ENCODE peak calls at places on chromosomes 11 and 22, in six cellular contexts. E is CD8-positive, alpha-beta T cell; L is fibroblast of lung; Y is spleen; X is ovary; J is effector memory CD4-positive, alpha-beta T cell. T is an unnamed sample.

GRCh38 chr11:64344721-64345120 is 4.7 kb downstream of the CCDC88B start:
- DNase-seq in X (no peak), E (no peak), J (no peak), Y (no peak), L (no peak), T (no peak)

GRCh38 chr11:32434387-32435151 is 770 bp downstream of the WT1 start:
- DNase-seq in J (no peak), E (no peak), L (no peak), X (peak), Y (peak), T (no peak)

GRCh38 chr11:68009391-68010000 is 631 bp upstream of the ALDH3B1 start:
- DNase-seq in Y (no peak), J (no peak), X (no peak), L (peak), E (no peak), T (no peak)

GRCh38 chr11:133163463-133164419 is 368.6 kb downstream of the OPCML start:
- DNase-seq in Y (no peak), L (peak), X (no peak), J (no peak), E (no peak), T (no peak)

GRCh38 chr22:44393066-44393465 is 80.3 kb upstream of the SHISAL1 start:
- DNase-seq in J (no peak), E (no peak), X (no peak), L (no peak), Y (peak), T (peak)

GRCh38 chr11:15672822-15673221 is 558.1 kb downstream of the INSC start:
- DNase-seq in X (no peak), Y (no peak), L (no peak), E (no peak), J (no peak), T (no peak)

GRCh38 chr11:12765428-12765827 is 91.2 kb downstream of the TEAD1 start:
- DNase-seq in X (peak), E (no peak), Y (no peak), L (no peak), J (no peak), T (peak)

GRCh38 chr11:131668867-131669780 is 298.7 kb downstream of the NTM start:
- DNase-seq in X (no peak), J (no peak), E (no peak), L (no peak), Y (no peak), T (no peak)

GRCh38 chr11:111777094-111778046 is 11.2 kb upstream of the PPP2R1B start:
- DNase-seq in X (no peak), L (peak), E (no peak), J (no peak), Y (no peak), T (no peak)

GRCh38 chr22:38872831-38873248 is 824 bp upstream of the CBX6 start:
- DNase-seq in L (peak), J (no peak), E (no peak), X (peak), Y (peak), T (peak)

GRCh38 chr11:13939952-13940610 is 22.4 kb upstream of the SPON1 start:
- DNase-seq in E (no peak), J (no peak), X (no peak), L (no peak), Y (no peak), T (no peak)

GRCh38 chr11:58905716-58906547 is 33.4 kb upstream of the GLYATL1 start:
- DNase-seq in Y (no peak), E (no peak), X (no peak), J (no peak), L (peak), T (peak)

GRCh38 chr22:38754247-38755154 is 1.3 kb downstream of the SUN2 start:
- DNase-seq in J (no peak), E (no peak), L (peak), Y (no peak), X (peak), T (peak)

GRCh38 chr11:91776660-91777059 is 448.0 kb upstream of the FAT3 start:
- DNase-seq in Y (no peak), E (no peak), X (no peak), J (no peak), L (no peak), T (peak)

GRCh38 chr22:50311606-50312351 is 4.3 kb upstream of the PLXNB2 start:
- DNase-seq in J (no peak), L (no peak), X (no peak), E (no peak), Y (no peak), T (no peak)

GRCh38 chr11:1033016-1033798 is 3.3 kb downstream of the MUC6 start:
- DNase-seq in X (no peak), L (no peak), J (no peak), Y (no peak), E (no peak), T (no peak)

GRCh38 chr11:88352139-88352538 is 14.6 kb upstream of the CTSC start:
- DNase-seq in X (no peak), Y (no peak), J (no peak), E (no peak), L (peak), T (no peak)

GRCh38 chr11:119107538-119108150 is 500 bp downstream of the C2CD2L start:
- DNase-seq in L (no peak), E (no peak), J (no peak), Y (no peak), X (no peak), T (no peak)

GRCh38 chr11:334264-335033 is 13.8 kb upstream of the IFITM3 start:
- DNase-seq in E (no peak), L (peak), X (peak), Y (peak), J (no peak), T (no peak)

GRCh38 chr11:73729594-73730206 is 31.2 kb downstream of the RAB6A start:
- DNase-seq in Y (no peak), J (no peak), L (no peak), X (no peak), E (no peak), T (no peak)

GRCh38 chr22:41021655-41022454 is 70.5 kb upstream of the EP300 start:
- DNase-seq in Y (peak), J (peak), L (peak), E (no peak), X (peak), T (peak)

GRCh38 chr22:20268350-20269012 is 363 bp upstream of the RTN4R start:
- DNase-seq in E (peak), Y (peak), L (peak), X (no peak), J (peak), T (peak)

GRCh38 chr11:128174465-128175101 is 412.8 kb downstream of the ETS1 start:
- DNase-seq in E (no peak), Y (no peak), J (no peak), L (peak), X (no peak), T (no peak)

GRCh38 chr11:116771935-116772334 is 852 bp downstream of the BUD13 start:
- DNase-seq in E (no peak), L (peak), X (no peak), J (no peak), Y (no peak), T (no peak)

GRCh38 chr11:60927600-60927999 is 3.3 kb downstream of the TMEM132A start:
- DNase-seq in E (no peak), J (no peak), X (no peak), Y (peak), L (no peak), T (no peak)

GRCh38 chr11:12008790-12009616 is 577 bp upstream of the DKK3 start:
- DNase-seq in L (peak), Y (no peak), J (no peak), E (no peak), X (peak), T (peak)

GRCh38 chr22:39431216-39431801 is 25.5 kb upstream of the MGAT3 start:
- DNase-seq in X (no peak), E (no peak), Y (peak), L (no peak), J (no peak), T (no peak)

GRCh38 chr11:596374-596773 is 19.4 kb downstream of the IRF7 start:
- DNase-seq in J (no peak), L (no peak), Y (no peak), X (no peak), E (no peak), T (no peak)

GRCh38 chr11:71447791-71448256 is 369 bp downstream of the DHCR7 start:
- DNase-seq in L (peak), X (no peak), E (no peak), Y (peak), J (no peak), T (no peak)

GRCh38 chr11:102177974-102178631 is 67.9 kb downstream of the YAP1 start:
- DNase-seq in J (no peak), Y (no peak), L (peak), E (no peak), X (no peak), T (no peak)

GRCh38 chr22:37148031-37148651 is 1.6 kb downstream of the IL2RB start:
- DNase-seq in Y (peak), E (no peak), L (no peak), X (no peak), J (no peak), T (no peak)

GRCh38 chr11:29305456-29306232 is 711.2 kb downstream of the KCNA4 start:
- DNase-seq in Y (no peak), X (no peak), J (no peak), L (no peak), E (no peak), T (no peak)

GRCh38 chr11:65571940-65572339 is 398 bp upstream of the FAM89B start:
- DNase-seq in X (no peak), J (no peak), Y (no peak), L (no peak), E (no peak), T (no peak)

GRCh38 chr11:5349550-5349949 is 1.8 kb upstream of the OR51B6 start:
- DNase-seq in X (no peak), Y (no peak), L (no peak), J (no peak), E (no peak), T (no peak)

GRCh38 chr11:65646921-65647701 is 9.2 kb downstream of the SIPA1 start:
- DNase-seq in E (no peak), Y (peak), J (no peak), X (peak), L (peak), T (no peak)

GRCh38 chr11:111745719-111746504 is 20.3 kb downstream of the PPP2R1B start:
- DNase-seq in J (no peak), X (no peak), L (peak), Y (no peak), E (no peak), T (no peak)

GRCh38 chr11:31768744-31769143 is 42.4 kb downstream of the PAX6 start:
- DNase-seq in E (no peak), Y (no peak), X (no peak), L (no peak), J (no peak), T (no peak)

GRCh38 chr11:112769170-112769569 is 192.1 kb upstream of the NCAM1 start:
- DNase-seq in Y (no peak), J (no peak), E (no peak), L (no peak), X (no peak), T (no peak)

GRCh38 chr22:24977370-24978230 is 25.1 kb downstream of the KIAA1671 start:
- DNase-seq in J (no peak), E (no peak), L (no peak), Y (no peak), X (peak), T (peak)
- H3K27ac ChIP-seq in J (no peak), E (no peak), L (no peak), Y (peak), X (peak), T (peak)

GRCh38 chr11:17734418-17734911 is at the start of gene KCNC1:
- DNase-seq in L (peak), X (peak), Y (peak), J (no peak), E (no peak), T (no peak)

GRCh38 chr11:17733261-17733660 is 1.3 kb upstream of the KCNC1 start:
- DNase-seq in J (no peak), X (no peak), L (no peak), E (no peak), Y (no peak), T (no peak)

GRCh38 chr11:17736921-17737817 is 2.6 kb downstream of the KCNC1 start:
- DNase-seq in J (no peak), L (no peak), E (no peak), Y (peak), X (no peak), T (no peak)

GRCh38 chr11:17735823-17736772 is 1.5 kb downstream of the KCNC1 start:
- DNase-seq in X (no peak), L (no peak), Y (peak), J (no peak), E (no peak), T (no peak)

GRCh38 chr11:17734986-17735822 is 623 bp downstream of the KCNC1 start:
- DNase-seq in E (no peak), L (peak), J (no peak), Y (peak), X (peak), T (peak)
- H3K4me3 ChIP-seq in E (no peak), L (no peak), J (no peak), Y (peak), X (peak), T (peak)

GRCh38 chr22:17234144-17234623 is 14.9 kb upstream of the ADA2 start:
- DNase-seq in X (no peak), E (no peak), L (peak), Y (peak), J (no peak), T (no peak)

GRCh38 chr22:17235861-17236260 is 16.6 kb upstream of the ADA2 start:
- DNase-seq in X (no peak), Y (peak), J (no peak), L (no peak), E (no peak), T (no peak)

GRCh38 chr22:17233348-17234043 is 14.3 kb upstream of the ADA2 start:
- DNase-seq in Y (peak), J (no peak), L (no peak), X (no peak), E (no peak), T (no peak)

GRCh38 chr22:17237031-17237668 is 17.9 kb upstream of the ADA2 start:
- DNase-seq in L (no peak), X (no peak), Y (no peak), J (no peak), E (no peak), T (no peak)

GRCh38 chr22:17235149-17235655 is 16.0 kb upstream of the ADA2 start:
- DNase-seq in L (no peak), J (no peak), X (no peak), Y (peak), E (no peak), T (no peak)
- H3K27ac ChIP-seq in L (no peak), J (no peak), X (no peak), Y (no peak), E (no peak), T (no peak)

DNA sequence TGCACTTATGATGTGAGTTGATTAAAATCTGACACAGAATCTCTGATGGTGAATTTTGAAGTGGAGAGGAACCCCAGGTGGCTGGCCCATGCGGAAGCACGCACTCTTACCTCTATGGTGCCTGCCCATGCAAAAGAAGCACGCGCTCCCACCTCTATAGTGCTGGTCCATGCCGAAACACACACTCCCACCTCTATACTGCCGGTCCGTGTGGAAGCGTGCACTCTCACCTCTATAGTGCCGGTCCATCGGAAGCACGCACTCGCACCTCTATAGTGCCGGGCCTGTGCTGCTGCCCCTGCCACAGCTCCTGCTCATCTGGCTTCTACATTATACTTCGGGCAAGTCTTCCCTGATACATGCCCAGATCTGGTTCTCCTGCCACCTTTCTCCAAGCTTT is 36.8 kb upstream of the SLC25A1 start:
- DNase-seq in X (no peak), L (no peak), Y (no peak), J (no peak), E (no peak), T (no peak)
- H3K4me3 ChIP-seq in X (no peak), L (no peak), Y (no peak), J (no peak), E (no peak), T (no peak)

GRCh38 chr22:26324150-26324549 is 104.9 kb upstream of the ASPHD2 start:
- DNase-seq in Y (no peak), X (no peak), L (no peak), J (no peak), E (no peak), T (no peak)
- H3K27ac ChIP-seq in Y (no peak), X (no peak), L (no peak), J (no peak), E (no peak), T (no peak)

GRCh38 chr11:8267831-8268529 is 4.3 kb upstream of the LMO1 start:
- DNase-seq in J (no peak), E (no peak), Y (peak), X (no peak), L (peak), T (no peak)
- H3K4me3 ChIP-seq in J (peak), E (peak), Y (peak), X (peak), L (no peak), T (peak)

GRCh38 chr22:46652081-46652929 is 32.1 kb downstream of the GRAMD4 start:
- DNase-seq in J (no peak), L (peak), Y (no peak), E (no peak), X (no peak), T (peak)

GRCh38 chr22:46651316-46651715 is 31.1 kb downstream of the GRAMD4 start:
- DNase-seq in E (no peak), Y (no peak), L (no peak), J (no peak), X (no peak), T (no peak)

GRCh38 chr22:46649176-46650077 is 29.2 kb downstream of the GRAMD4 start:
- DNase-seq in Y (no peak), L (no peak), X (no peak), E (no peak), J (no peak), T (peak)

GRCh38 chr22:46652930-46653331 is 32.7 kb downstream of the GRAMD4 start:
- DNase-seq in L (peak), X (no peak), E (no peak), J (no peak), Y (no peak), T (peak)

DNA sequence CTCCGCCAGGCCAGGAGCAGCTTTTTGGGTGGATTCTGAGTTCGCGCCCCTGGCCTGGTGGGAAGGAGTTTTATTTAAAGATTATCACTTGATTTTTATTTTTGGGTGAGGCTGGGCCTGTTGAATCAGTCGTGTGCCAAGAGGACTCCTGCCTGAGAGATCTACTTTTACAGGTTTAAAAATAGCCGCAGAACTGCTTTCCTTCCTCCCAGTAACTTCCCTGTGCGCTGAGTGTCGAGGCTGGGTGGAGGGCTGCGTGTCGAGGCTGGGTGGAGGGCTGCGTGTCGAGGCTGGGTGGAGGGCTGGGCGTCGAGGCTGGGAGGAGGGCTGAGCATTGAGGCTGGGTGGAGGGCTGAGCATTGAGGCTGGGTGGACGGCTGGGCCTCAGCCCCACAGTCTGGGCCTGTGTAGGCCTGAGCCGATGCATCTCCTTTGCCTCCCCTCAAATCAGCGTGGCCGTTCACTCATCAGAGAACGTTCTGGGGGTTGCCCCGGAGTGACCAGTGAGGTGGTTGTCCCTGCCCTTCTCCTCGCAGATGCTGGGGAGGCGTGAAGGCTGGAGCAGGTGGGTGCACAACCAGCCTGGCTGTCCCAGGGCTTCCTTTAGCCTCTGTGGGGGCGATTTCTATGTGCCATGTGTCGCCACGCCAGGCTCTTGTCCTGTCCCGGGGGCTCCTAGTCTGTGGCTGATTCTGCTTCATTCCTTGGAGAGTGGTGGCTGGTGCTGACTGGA is 30.1 kb downstream of the GRAMD4 start:
- DNase-seq in X (no peak), E (no peak), Y (no peak), J (no peak), L (no peak), T (no peak)
- H3K27ac ChIP-seq in X (peak), E (no peak), Y (no peak), J (no peak), L (peak), T (peak)

GRCh38 chr22:29071261-29072045 is 1.4 kb upstream of the KREMEN1 start:
- DNase-seq in Y (peak), J (no peak), L (peak), X (peak), E (no peak), T (no peak)

GRCh38 chr22:29072193-29072978 is 449 bp upstream of the KREMEN1 start:
- DNase-seq in E (peak), Y (peak), J (peak), L (peak), X (peak), T (peak)

GRCh38 chr22:29072979-29073617 is at the start of gene KREMEN1:
- DNase-seq in J (no peak), E (no peak), L (no peak), Y (peak), X (peak), T (no peak)

GRCh38 chr22:29073618-29074275 is 912 bp downstream of the KREMEN1 start:
- DNase-seq in E (no peak), J (no peak), L (peak), Y (peak), X (peak), T (peak)

DNA sequence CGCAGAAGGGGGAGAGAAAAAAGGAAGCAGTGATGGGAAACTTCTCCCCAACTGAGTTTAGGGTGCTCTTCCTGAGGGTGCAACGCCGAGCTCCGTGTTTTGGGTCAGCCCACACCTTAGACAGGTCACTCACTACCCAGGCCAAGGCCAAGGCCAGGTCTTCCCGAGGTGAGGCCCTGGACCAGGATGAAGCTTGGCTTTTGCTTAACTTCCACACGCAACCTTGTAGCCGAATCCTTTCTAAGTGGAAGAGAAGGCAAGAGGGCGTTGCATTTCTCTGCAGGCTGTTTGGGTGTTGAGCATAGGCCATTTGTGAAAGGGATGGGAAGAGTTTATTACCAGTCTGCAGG is 1.4 kb downstream of the KREMEN1 start:
- DNase-seq in J (no peak), E (no peak), L (no peak), Y (no peak), X (no peak), T (no peak)
- H3K4me3 ChIP-seq in J (no peak), E (no peak), L (peak), Y (peak), X (peak), T (peak)

GRCh38 chr11:120696597-120696996 is 185.0 kb downstream of the GRIK4 start:
- DNase-seq in J (no peak), X (no peak), L (no peak), Y (no peak), E (no peak), T (no peak)
- H3K27ac ChIP-seq in J (no peak), X (no peak), L (no peak), Y (no peak), E (no peak), T (no peak)